ENCODE peak calls at places on chromosomes 6 and 20, in six cellular contexts. T is A549, D is NT2/D1, X is EL, R is ACHN, E is substantia nigra. S is an unnamed sample.

GRCh38 chr6:20652276-20652675 is 118.0 kb downstream of the CDKAL1 start:
- DNase-seq in D (no peak), X (no peak), E (no peak), T (no peak), R (peak; percentile 11), S (no peak)

GRCh38 chr6:71979911-71980310 is 93.6 kb downstream of the RIMS1 start:
- DNase-seq in T (no peak), R (no peak), D (no peak), X (peak; percentile 3), E (no peak), S (no peak)

GRCh38 chr6:31399589-31400466 is 3.6 kb upstream of the MICA start:
- DNase-seq in X (peak; percentile 91), T (peak; percentile 88), R (peak; percentile 89), E (no peak), D (peak; percentile 43), S (peak; percentile 91)

GRCh38 chr20:32970115-32970972 is 33.9 kb downstream of the SUN5 start:
- DNase-seq in D (no peak), E (no peak), R (no peak), T (no peak), X (no peak), S (no peak)

GRCh38 chr6:42203217-42203616 is 8.5 kb upstream of the GUCA1B start:
- DNase-seq in X (no peak), R (no peak), T (no peak), E (no peak), D (no peak), S (no peak)

GRCh38 chr20:53050338-53050737 is 78.2 kb downstream of the TSHZ2 start:
- DNase-seq in T (no peak), E (no peak), D (no peak), X (no peak), R (no peak), S (no peak)

GRCh38 chr6:97053643-97054411 is 129.3 kb downstream of the KLHL32 start:
- DNase-seq in X (no peak), E (no peak), D (no peak), T (peak; percentile 1), R (peak; percentile 24), S (peak; percentile 41)

GRCh38 chr6:81476881-81477280 is 275.6 kb downstream of the TENT5A start:
- DNase-seq in D (no peak), X (peak; percentile 56), E (no peak), T (no peak), R (no peak), S (peak; percentile 31)

GRCh38 chr6:148445620-148446019 is 103.0 kb downstream of the SASH1 start:
- DNase-seq in E (no peak), T (no peak), D (no peak), X (peak; percentile 88), R (peak; percentile 17), S (peak; percentile 40)

S was measured in fibroblast of villous mesenchyme.